ENCODE peak calls at places on chromosomes 2 and 18, in four cellular contexts. U, V, R and X are unnamed samples.

GRCh38 chr2:40584432-40584831 is 132.5 kb upstream of the SLC8A1 start:
- DNase-seq in R (no peak), U (no peak), V (no peak), X (no peak)

GRCh38 chr2:23360571-23361125 is 24.3 kb upstream of the KLHL29 start:
- DNase-seq in U (no peak), R (no peak), V (no peak), X (no peak)

GRCh38 chr2:241803387-241804325 is 5.3 kb upstream of the NEU4 start:
- DNase-seq in R (no peak), U (peak; percentile 70), V (peak; percentile 40), X (no peak)

GRCh38 chr2:162629499-162629898 is 209.1 kb downstream of the KCNH7 start:
- DNase-seq in U (no peak), V (no peak), R (no peak), X (no peak)

GRCh38 chr2:230751062-230751461 is 38.4 kb downstream of the CAB39 start:
- DNase-seq in U (no peak), R (no peak), V (no peak), X (no peak)

GRCh38 chr2:175309799-175310198 is 128.3 kb upstream of the ATP5MC3 start:
- DNase-seq in U (no peak), V (no peak), R (no peak), X (no peak)

GRCh38 chr18:34522627-34523026 is 187.5 kb upstream of the DTNA start:
- DNase-seq in U (peak; percentile 67), R (no peak), V (no peak), X (no peak)

GRCh38 chr2:26245231-26245732 is 543 bp downstream of the HADHB start:
- DNase-seq in U (peak; percentile 58), V (peak; percentile 27), R (no peak), X (no peak)

GRCh38 chr18:6414723-6415362 is at the start of gene L3MBTL4:
- DNase-seq in U (peak; percentile 88), V (peak; percentile 16), R (no peak), X (no peak)

GRCh38 chr2:201660293-201660895 is 17.1 kb upstream of the TMEM237 start:
- DNase-seq in R (no peak), U (no peak), V (no peak), X (no peak)

GRCh38 chr2:45439788-45440773 is 171.0 kb downstream of the SRBD1 start:
- DNase-seq in U (no peak), R (no peak), V (no peak), X (peak; percentile 19)

GRCh38 chr2:31401580-31401979 is 13.0 kb downstream of the XDH start:
- DNase-seq in V (no peak), R (no peak), U (no peak), X (no peak)

GRCh38 chr2:29478641-29479040 is 363.4 kb downstream of the CLIP4 start:
- DNase-seq in R (no peak), V (no peak), U (no peak), X (no peak)

GRCh38 chr18:63956755-63957154 is 7.7 kb downstream of the HMSD start:
- DNase-seq in V (no peak), R (no peak), U (no peak), X (no peak)

GRCh38 chr2:158134655-158135054 is 33.0 kb downstream of the UPP2 start:
- DNase-seq in R (no peak), U (no peak), V (no peak), X (no peak)

GRCh38 chr2:133674066-133674432 is 105.8 kb upstream of the NCKAP5 start:
- DNase-seq in U (no peak), V (no peak), R (no peak), X (no peak)
- H3K4me3 ChIP-seq in U (no peak overlapping the region), V (peak overlapping the region; percentile 56), R (peak overlapping the region; percentile 63), X (no peak overlapping the region)

GRCh38 chr18:52748343-52748742 is 408.3 kb downstream of the DCC start:
- DNase-seq in R (no peak), V (no peak), U (no peak), X (no peak)

GRCh38 chr18:52750995-52751394 is 411.0 kb downstream of the DCC start:
- DNase-seq in U (no peak), V (no peak), R (no peak), X (no peak)

DNA sequence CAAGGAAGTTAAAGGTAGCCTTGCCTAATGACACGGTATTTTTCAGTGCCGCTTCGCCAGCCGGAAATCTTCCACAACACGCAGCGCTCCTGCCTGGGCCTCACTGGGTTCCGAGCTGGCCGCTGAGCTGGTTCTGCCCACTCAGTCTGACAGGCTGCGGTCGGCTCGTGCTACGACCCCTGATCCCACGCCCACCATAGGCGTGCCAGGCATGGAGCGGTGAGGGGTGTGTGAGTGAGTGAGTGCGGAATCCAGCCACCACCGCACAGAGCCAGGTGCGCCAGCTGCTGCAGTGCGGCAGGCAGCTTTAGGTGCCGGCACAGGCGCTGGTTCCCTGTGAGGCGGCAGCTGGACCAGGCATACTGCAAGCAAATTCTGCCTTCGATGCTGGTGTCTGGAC is 407.9 kb downstream of the DCC start:
- DNase-seq in U (no peak), R (no peak), V (no peak), X (no peak)
- TF ChIP-seq CTCF in U (no peak), R (no peak), V (no peak), X (no peak)

GRCh38 chr2:120654383-120655134 is 81.1 kb upstream of the GLI2 start:
- DNase-seq in R (no peak), U (no peak), V (peak; percentile 61), X (no peak)
- H3K4me3 ChIP-seq in R (peak overlapping the region; percentile 4), U (no peak overlapping the region), V (peak overlapping the region; percentile 47), X (no peak overlapping the region)

DNA sequence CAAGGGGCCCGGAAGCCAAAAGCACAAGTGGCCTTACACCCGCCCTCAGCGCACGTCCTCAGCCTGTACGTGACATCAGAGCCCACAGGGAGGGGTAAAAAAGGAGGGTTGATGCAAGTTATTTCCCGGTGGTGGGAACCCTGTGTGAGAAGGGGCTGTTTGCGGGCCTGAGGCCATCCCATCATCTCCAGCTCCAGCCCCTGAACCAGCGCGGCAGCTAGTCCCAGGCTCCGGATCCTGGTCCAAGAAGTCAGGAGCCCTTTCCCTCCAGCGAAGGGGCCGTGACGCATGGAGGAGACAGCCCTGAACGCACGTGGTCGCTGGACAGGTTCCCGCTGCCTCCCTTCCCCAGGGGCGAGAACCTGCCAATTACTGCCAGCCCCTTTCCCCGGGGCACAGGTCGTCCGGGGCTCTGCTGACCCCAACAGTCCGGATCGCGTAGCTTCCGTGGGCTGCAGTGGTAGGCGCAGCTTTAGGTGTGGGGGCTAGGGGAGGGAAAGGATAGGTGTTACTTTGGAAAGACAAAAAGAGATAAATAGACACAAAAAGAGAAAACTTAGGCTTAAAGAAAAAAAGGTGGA is 1.3 kb upstream of the LRP2 start:
- DNase-seq in V (no peak), U (peak; percentile 65), R (no peak), X (no peak)
- TF ChIP-seq CTCF in V (no peak), U (no peak), R (no peak), X (no peak)

DNA sequence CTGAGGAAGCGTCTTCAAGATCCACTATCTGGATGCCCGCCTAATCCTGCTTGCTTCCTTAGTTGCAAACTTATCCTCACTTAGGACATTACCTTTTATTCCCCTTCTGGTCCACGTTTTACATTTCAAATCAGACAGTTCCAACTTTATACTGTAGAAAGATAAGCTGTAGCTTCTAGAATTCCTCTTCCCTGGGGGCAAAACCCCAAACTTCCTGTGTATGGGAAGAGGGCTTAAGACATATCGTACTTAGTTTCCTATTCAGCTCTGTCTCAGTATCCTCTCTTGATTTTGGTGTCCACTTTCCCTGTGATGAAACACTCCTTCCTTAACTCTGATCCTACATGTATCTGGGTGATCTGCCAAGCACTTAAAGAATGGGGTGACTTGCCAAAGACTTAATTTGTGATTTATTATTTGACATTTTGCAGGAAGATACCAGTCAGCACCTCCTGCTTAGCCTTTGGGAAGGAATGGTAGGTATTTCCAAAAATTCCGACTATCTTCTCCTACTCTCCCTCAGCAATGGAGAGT is 245.2 kb downstream of the CDCA7 start:
- DNase-seq in V (no peak), U (no peak), R (no peak), X (no peak)
- H3K4me3 ChIP-seq in V (no peak overlapping the region), U (no peak overlapping the region), R (no peak overlapping the region), X (no peak overlapping the region)

DNA sequence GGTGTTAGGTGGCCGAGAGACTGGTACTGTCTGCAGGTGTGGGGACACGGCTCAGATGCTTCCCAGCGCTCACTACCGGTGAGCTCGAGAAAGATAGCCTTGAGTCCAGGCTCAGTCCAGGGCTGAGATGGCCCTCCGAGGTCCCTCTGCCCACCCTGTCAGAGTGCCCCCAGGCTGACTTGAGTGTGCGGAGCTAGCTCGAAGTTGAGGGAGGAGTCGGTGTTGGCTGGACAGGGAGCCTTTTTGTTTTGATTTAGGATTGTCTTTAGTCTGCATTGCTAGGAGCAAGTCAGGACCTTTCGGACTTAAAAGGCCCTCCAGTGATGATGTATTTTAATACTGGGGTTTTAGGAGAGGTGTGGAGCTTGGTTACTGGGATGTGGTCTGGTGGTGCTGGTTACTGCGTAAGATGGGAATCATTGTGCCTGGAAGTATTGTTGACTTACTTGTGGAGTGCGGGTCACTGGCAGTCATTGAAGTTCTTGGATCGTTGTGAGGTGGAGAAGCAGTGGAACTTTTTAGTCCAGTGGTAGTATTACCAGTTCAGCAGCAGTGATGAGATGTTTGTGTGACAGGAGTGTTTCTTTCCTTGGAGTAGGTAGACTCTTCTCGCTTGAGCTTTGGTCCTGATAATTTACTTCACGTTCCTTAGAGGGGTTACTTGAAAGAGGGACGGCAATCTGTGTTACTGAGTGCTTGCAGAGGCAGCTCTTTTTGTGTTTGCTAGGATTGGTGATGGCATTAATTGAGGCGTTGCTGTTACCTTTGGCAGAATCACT is 624 bp downstream of the KIAA1328 start:
- DNase-seq in U (no peak), V (no peak), R (no peak), X (no peak)
- TF ChIP-seq CTCF in U (no peak), V (no peak), R (no peak), X (no peak)

DNA sequence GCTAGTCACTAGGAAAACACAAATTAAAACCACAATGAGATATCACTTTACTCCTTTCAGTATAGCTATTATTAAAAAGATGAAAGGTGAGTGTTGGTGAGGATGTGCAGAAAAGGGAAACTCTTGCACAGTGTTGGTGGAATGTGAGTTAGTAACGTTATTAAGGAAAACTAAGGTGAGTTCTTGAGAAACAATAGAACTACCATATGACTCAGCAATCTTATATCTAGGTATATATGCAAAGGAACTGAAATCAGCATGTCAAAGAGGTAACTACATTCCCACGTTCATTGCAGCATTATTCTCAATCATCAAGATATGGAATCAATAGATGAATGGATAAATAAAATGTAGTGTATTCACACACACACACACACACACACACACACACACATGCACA is 117.3 kb upstream of the HNMT start:
- DNase-seq in U (no peak), R (no peak), V (no peak), X (no peak)
- H3K4me3 ChIP-seq in U (no peak overlapping the region), R (no peak overlapping the region), V (no peak overlapping the region), X (no peak overlapping the region)

GRCh38 chr2:4502230-4502843 is 799.0 kb downstream of the DCDC2C start:
- DNase-seq in U (no peak), V (no peak), R (no peak), X (no peak)

GRCh38 chr2:4507706-4508105 is 804.3 kb downstream of the DCDC2C start:
- DNase-seq in V (no peak), U (no peak), R (no peak), X (no peak)
- TF ChIP-seq CTCF in V (no peak), U (no peak), R (no peak), X (no peak)

GRCh38 chr18:500230-500555 is 308 bp downstream of the COLEC12 start:
- DNase-seq in R (no peak), V (no peak), U (no peak), X (no peak)

GRCh38 chr18:500556-501405 is at the start of gene COLEC12:
- DNase-seq in R (no peak), U (peak; percentile 67), V (peak; percentile 50), X (no peak)

GRCh38 chr18:499351-500229 is 911 bp downstream of the COLEC12 start:
- DNase-seq in U (no peak), R (no peak), V (no peak), X (no peak)

GRCh38 chr18:498901-499300 is 1.6 kb downstream of the COLEC12 start:
- DNase-seq in V (no peak), R (no peak), U (no peak), X (no peak)

GRCh38 chr18:501406-501714 is 859 bp upstream of the COLEC12 start:
- DNase-seq in V (no peak), U (no peak), R (no peak), X (no peak)
- H3K4me3 ChIP-seq in V (peak overlapping the region; percentile 61), U (no peak overlapping the region), R (peak overlapping the region; percentile 68), X (no peak overlapping the region)